ENCODE peak calls at places on chromosomes 11 and 22, in five cellular contexts. One of them, this sample, is unnamed.

GRCh38 chr11:76885390-76886097 is 24.8 kb downstream of the ACER3 start:
- DNase-seq in cardiac fibroblast: peak; percentile 79
- DNase-seq in mucosa of descending colon: no peak
- DNase-seq in Panc1: no peak
- DNase-seq in fibroblast of lung: peak; percentile 37
- DNase-seq in this sample: peak; percentile 60

GRCh38 chr11:403761-404431 is 9.9 kb downstream of the PKP3 start:
- DNase-seq in mucosa of descending colon: no peak
- DNase-seq in Panc1: no peak
- DNase-seq in fibroblast of lung: no peak
- DNase-seq in cardiac fibroblast: no peak
- DNase-seq in this sample: no peak

GRCh38 chr11:58334708-58335107 is 24.2 kb downstream of the OR5B17 start:
- DNase-seq in cardiac fibroblast: peak; percentile 97
- DNase-seq in fibroblast of lung: peak; percentile 56
- DNase-seq in mucosa of descending colon: no peak
- DNase-seq in Panc1: no peak
- DNase-seq in this sample: peak; percentile 89

GRCh38 chr11:134372961-134373360 is 39.1 kb downstream of the B3GAT1 start:
- DNase-seq in Panc1: no peak
- DNase-seq in cardiac fibroblast: no peak
- DNase-seq in mucosa of descending colon: peak; percentile 5
- DNase-seq in fibroblast of lung: no peak
- DNase-seq in this sample: no peak

GRCh38 chr11:117919326-117920275 is 9.6 kb downstream of the TMPRSS13 start:
- DNase-seq in mucosa of descending colon: no peak
- DNase-seq in Panc1: no peak
- DNase-seq in cardiac fibroblast: no peak
- DNase-seq in fibroblast of lung: no peak
- DNase-seq in this sample: peak; percentile 10

GRCh38 chr11:130427581-130428211 is 713 bp downstream of the ADAMTS8 start:
- DNase-seq in mucosa of descending colon: no peak
- DNase-seq in Panc1: no peak
- DNase-seq in fibroblast of lung: peak; percentile 9
- DNase-seq in cardiac fibroblast: no peak
- DNase-seq in this sample: no peak

GRCh38 chr11:130128626-130129025 is 31.0 kb upstream of the ST14 start:
- DNase-seq in Panc1: no peak
- DNase-seq in fibroblast of lung: no peak
- DNase-seq in mucosa of descending colon: no peak
- DNase-seq in cardiac fibroblast: no peak
- DNase-seq in this sample: no peak

GRCh38 chr11:69791266-69791665 is 16.1 kb upstream of the FGF4 start:
- DNase-seq in fibroblast of lung: peak; percentile 31
- DNase-seq in Panc1: no peak
- DNase-seq in mucosa of descending colon: no peak
- DNase-seq in cardiac fibroblast: peak; percentile 48
- DNase-seq in this sample: peak; percentile 26

GRCh38 chr22:21791635-21792625 is 56.3 kb upstream of the YPEL1 start:
- DNase-seq in Panc1: no peak
- DNase-seq in fibroblast of lung: peak; percentile 4
- DNase-seq in cardiac fibroblast: peak; percentile 36
- DNase-seq in mucosa of descending colon: no peak
- DNase-seq in this sample: peak; percentile 68

GRCh38 chr11:88411265-88411664 is 73.7 kb upstream of the CTSC start:
- DNase-seq in cardiac fibroblast: peak; percentile 84
- DNase-seq in mucosa of descending colon: no peak
- DNase-seq in Panc1: no peak
- DNase-seq in fibroblast of lung: peak; percentile 84
- DNase-seq in this sample: peak; percentile 90

GRCh38 chr22:50605349-50606074 is 4.9 kb downstream of the MAPK8IP2 start:
- DNase-seq in cardiac fibroblast: no peak
- DNase-seq in Panc1: no peak
- DNase-seq in fibroblast of lung: no peak
- DNase-seq in mucosa of descending colon: peak; percentile 19
- DNase-seq in this sample: no peak

GRCh38 chr11:17692006-17692405 is 27.4 kb upstream of the MYOD1 start:
- DNase-seq in Panc1: no peak
- DNase-seq in fibroblast of lung: no peak
- DNase-seq in cardiac fibroblast: no peak
- DNase-seq in mucosa of descending colon: no peak
- DNase-seq in this sample: no peak

GRCh38 chr11:36265793-36266628 is 23.2 kb downstream of the COMMD9 start:
- DNase-seq in cardiac fibroblast: peak; percentile 62
- DNase-seq in Panc1: no peak
- DNase-seq in mucosa of descending colon: peak; percentile 68
- DNase-seq in fibroblast of lung: peak; percentile 46
- DNase-seq in this sample: peak; percentile 51

GRCh38 chr11:119144825-119145476 is 3.9 kb upstream of the ABCG4 start:
- DNase-seq in fibroblast of lung: peak; percentile 72
- DNase-seq in mucosa of descending colon: peak; percentile 72
- DNase-seq in cardiac fibroblast: peak; percentile 75
- DNase-seq in Panc1: peak; percentile 52
- DNase-seq in this sample: peak; percentile 70

GRCh38 chr11:133833899-133834296 is 11.4 kb downstream of the SPATA19 start:
- DNase-seq in mucosa of descending colon: no peak
- DNase-seq in Panc1: no peak
- DNase-seq in cardiac fibroblast: no peak
- DNase-seq in fibroblast of lung: no peak
- DNase-seq in this sample: no peak

GRCh38 chr11:117144477-117145392 is 648 bp downstream of the PAFAH1B2 start:
- DNase-seq in fibroblast of lung: peak; percentile 73
- DNase-seq in Panc1: no peak
- DNase-seq in mucosa of descending colon: peak; percentile 79
- DNase-seq in cardiac fibroblast: peak; percentile 78
- DNase-seq in this sample: peak; percentile 73

GRCh38 chr11:62573006-62573591 is 592 bp downstream of the EEF1G start:
- DNase-seq in cardiac fibroblast: peak; percentile 37
- DNase-seq in Panc1: no peak
- DNase-seq in mucosa of descending colon: no peak
- DNase-seq in fibroblast of lung: no peak
- DNase-seq in this sample: no peak

GRCh38 chr11:61090092-61090491 is 12.2 kb upstream of the CD5 start:
- DNase-seq in fibroblast of lung: no peak
- DNase-seq in mucosa of descending colon: no peak
- DNase-seq in Panc1: no peak
- DNase-seq in cardiac fibroblast: no peak
- DNase-seq in this sample: no peak

GRCh38 chr22:45977003-45977395 is at the start of gene WNT7B:
- DNase-seq in mucosa of descending colon: peak; percentile 43
- DNase-seq in cardiac fibroblast: no peak
- DNase-seq in fibroblast of lung: no peak
- DNase-seq in Panc1: no peak
- DNase-seq in this sample: no peak

GRCh38 chr11:69198891-69199582 is 43.3 kb downstream of the SMIM38 start:
- DNase-seq in cardiac fibroblast: no peak
- DNase-seq in mucosa of descending colon: no peak
- DNase-seq in fibroblast of lung: no peak
- DNase-seq in Panc1: no peak
- DNase-seq in this sample: no peak

GRCh38 chr11:13260963-13261599 is 16.5 kb upstream of the BMAL1 start:
- DNase-seq in fibroblast of lung: peak; percentile 27
- DNase-seq in Panc1: no peak
- DNase-seq in mucosa of descending colon: no peak
- DNase-seq in cardiac fibroblast: peak; percentile 75
- DNase-seq in this sample: peak; percentile 66

GRCh38 chr22:36026741-36027140 is 1.9 kb downstream of the RBFOX2 start:
- DNase-seq in mucosa of descending colon: no peak
- DNase-seq in Panc1: no peak
- DNase-seq in cardiac fibroblast: peak; percentile 38
- DNase-seq in fibroblast of lung: peak; percentile 68
- DNase-seq in this sample: peak; percentile 59

GRCh38 chr11:13782395-13783080 is 114.1 kb downstream of the FAR1 start:
- DNase-seq in Panc1: no peak
- DNase-seq in fibroblast of lung: no peak
- DNase-seq in mucosa of descending colon: no peak
- DNase-seq in cardiac fibroblast: no peak
- DNase-seq in this sample: no peak

GRCh38 chr22:48711669-48712068 is 1116.0 kb downstream of the BRD1 start:
- DNase-seq in fibroblast of lung: no peak
- DNase-seq in mucosa of descending colon: no peak
- DNase-seq in cardiac fibroblast: no peak
- DNase-seq in Panc1: no peak
- DNase-seq in this sample: no peak

GRCh38 chr11:61369372-61370348 is 7.5 kb downstream of the TMEM138 start:
- DNase-seq in mucosa of descending colon: no peak
- DNase-seq in cardiac fibroblast: peak; percentile 78
- DNase-seq in fibroblast of lung: peak; percentile 93
- DNase-seq in Panc1: no peak
- DNase-seq in this sample: peak; percentile 98

GRCh38 chr11:107196732-107197131 is 178.5 kb upstream of the GUCY1A2 start:
- DNase-seq in fibroblast of lung: no peak
- DNase-seq in mucosa of descending colon: no peak
- DNase-seq in Panc1: no peak
- DNase-seq in cardiac fibroblast: no peak
- DNase-seq in this sample: no peak

GRCh38 chr22:48366591-48366990 is 1461.1 kb downstream of the BRD1 start:
- DNase-seq in cardiac fibroblast: no peak
- DNase-seq in fibroblast of lung: no peak
- DNase-seq in mucosa of descending colon: no peak
- DNase-seq in Panc1: no peak
- DNase-seq in this sample: no peak

GRCh38 chr11:120212259-120212888 is 1.5 kb downstream of the OAF start:
- DNase-seq in cardiac fibroblast: peak; percentile 25
- DNase-seq in fibroblast of lung: no peak
- DNase-seq in Panc1: no peak
- DNase-seq in mucosa of descending colon: peak; percentile 56
- DNase-seq in this sample: no peak

GRCh38 chr11:88293931-88294330 is 43.6 kb downstream of the CTSC start:
- DNase-seq in fibroblast of lung: peak; percentile 37
- DNase-seq in Panc1: no peak
- DNase-seq in cardiac fibroblast: peak; percentile 66
- DNase-seq in mucosa of descending colon: no peak
- DNase-seq in this sample: peak; percentile 65

DNA sequence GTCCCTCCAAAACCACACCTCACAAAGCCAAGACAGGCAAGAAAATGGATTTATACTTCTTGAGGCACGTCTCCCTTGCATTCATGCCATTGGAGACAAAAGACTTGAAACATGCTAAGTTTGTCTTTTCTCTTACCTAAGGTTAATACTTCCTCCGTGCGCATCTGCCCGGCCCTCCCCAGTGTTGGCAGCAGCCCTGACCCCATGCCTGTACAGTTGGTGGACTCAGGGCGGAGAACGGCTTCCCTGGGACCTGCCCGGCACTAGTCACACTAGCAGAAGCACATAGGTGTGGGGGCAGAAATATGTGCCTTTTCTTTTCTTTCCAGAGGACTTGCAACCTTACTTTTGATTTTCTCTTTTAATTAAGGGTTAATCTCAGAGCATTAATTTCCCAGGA is 45.2 kb upstream of the FLI1 start:
- DNase-seq in fibroblast of lung: no peak
- DNase-seq in Panc1: no peak
- DNase-seq in mucosa of descending colon: no peak
- DNase-seq in cardiac fibroblast: no peak
- DNase-seq in this sample: no peak
- H3K4me3 ChIP-seq in fibroblast of lung: no peak overlapping the region
- H3K4me3 ChIP-seq in Panc1: no peak overlapping the region
- H3K4me3 ChIP-seq in mucosa of descending colon: no peak overlapping the region
- H3K4me3 ChIP-seq in cardiac fibroblast: no peak overlapping the region
- H3K4me3 ChIP-seq in this sample: no peak overlapping the region

DNA sequence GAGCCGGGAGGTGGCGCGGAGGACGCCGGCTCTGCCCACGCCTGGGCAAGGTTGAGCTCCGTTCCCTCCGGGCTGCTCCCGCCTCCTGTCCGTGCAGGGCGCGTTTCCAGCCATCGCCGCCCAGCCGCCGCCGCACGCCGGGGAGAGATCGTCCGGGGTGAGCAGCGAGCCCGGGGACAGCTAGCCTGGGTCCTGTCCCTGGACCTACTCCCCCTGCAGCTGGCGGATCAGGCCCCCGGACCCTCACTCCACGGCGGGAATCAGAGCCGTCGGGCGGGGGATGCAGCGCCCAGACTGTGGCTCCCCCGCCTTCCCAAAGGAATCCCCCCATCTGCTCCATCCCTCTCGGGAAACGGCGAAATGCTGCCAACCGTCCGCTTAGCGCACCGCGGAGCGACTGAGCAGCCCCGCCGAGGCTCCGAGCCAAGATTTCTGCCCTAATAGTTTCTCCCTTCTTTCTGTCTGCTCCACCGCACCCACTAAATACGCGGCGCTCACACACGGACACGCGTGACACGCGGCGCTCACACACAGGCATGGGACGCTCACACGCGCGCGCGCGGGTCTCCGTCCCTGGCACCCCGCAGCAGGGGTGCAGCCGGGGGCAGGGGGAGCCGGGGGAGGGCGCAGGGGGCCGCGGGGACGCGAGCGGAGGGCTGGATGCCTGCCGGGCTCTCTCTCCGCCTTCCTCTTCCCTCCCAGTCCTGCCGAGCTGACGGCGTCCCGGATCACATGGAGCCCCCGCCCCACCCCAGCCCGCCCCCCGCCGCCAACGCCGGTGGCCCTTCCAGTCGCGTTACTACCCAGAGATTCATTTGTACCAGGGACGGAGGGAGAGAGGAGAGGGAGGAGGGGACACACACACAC is at the start of gene KCNJ5:
- DNase-seq in fibroblast of lung: no peak
- DNase-seq in cardiac fibroblast: no peak
- DNase-seq in mucosa of descending colon: peak; percentile 62
- DNase-seq in Panc1: no peak
- DNase-seq in this sample: no peak
- H3K4me3 ChIP-seq in fibroblast of lung: peak within 1 kb of the TSS; percentile 61
- H3K4me3 ChIP-seq in cardiac fibroblast: peak within 1 kb of the TSS; percentile 46
- H3K4me3 ChIP-seq in mucosa of descending colon: no peak within 1 kb of the TSS
- H3K4me3 ChIP-seq in Panc1: peak within 1 kb of the TSS; percentile 57
- H3K4me3 ChIP-seq in this sample: peak within 1 kb of the TSS; percentile 32

DNA sequence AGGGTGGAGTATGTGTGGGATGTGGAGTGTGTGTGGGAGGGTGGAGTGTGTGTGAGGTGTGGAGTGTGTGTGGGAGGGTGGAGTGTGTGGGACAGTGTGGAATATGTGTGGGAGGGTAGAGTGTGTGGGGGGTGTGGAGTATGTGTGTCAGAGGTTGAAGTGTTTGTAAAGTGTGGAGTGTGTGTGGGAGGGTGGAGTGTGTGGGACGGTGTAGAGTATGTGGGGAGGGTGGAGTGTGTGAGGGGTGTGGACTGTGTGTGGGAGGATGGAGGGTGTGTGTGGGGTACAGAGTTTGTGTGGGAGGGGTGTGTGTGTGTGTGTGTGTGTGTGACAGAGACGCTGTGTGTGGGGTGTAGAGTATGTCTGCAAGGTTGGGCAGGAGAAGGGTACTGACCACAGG is 355.5 kb downstream of the CADM1 start:
- DNase-seq in fibroblast of lung: no peak
- DNase-seq in mucosa of descending colon: no peak
- DNase-seq in cardiac fibroblast: no peak
- DNase-seq in Panc1: no peak
- DNase-seq in this sample: no peak
- H3K4me3 ChIP-seq in fibroblast of lung: no peak overlapping the region
- H3K4me3 ChIP-seq in mucosa of descending colon: no peak overlapping the region
- H3K4me3 ChIP-seq in cardiac fibroblast: no peak overlapping the region
- H3K4me3 ChIP-seq in Panc1: no peak overlapping the region
- H3K4me3 ChIP-seq in this sample: no peak overlapping the region

DNA sequence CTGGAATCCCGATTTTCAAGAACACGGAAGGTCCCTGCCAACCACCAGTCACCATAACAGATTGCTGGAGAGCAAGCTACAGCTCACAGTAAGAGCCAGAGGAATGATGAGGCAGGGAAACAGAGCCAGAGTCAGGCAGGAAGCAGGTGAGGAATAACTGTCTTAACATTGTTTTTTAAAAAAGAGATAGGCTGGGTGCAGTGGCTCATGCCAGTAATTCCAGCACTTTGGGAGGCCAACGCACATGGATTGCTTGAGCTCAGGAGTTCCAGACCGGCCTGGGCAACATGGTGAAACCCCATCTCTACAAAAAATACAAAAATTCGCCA is 13.5 kb upstream of the CASTOR1 start:
- DNase-seq in mucosa of descending colon: no peak
- DNase-seq in fibroblast of lung: no peak
- DNase-seq in Panc1: no peak
- DNase-seq in cardiac fibroblast: no peak
- DNase-seq in this sample: no peak
- H3K4me3 ChIP-seq in mucosa of descending colon: no peak overlapping the region
- H3K4me3 ChIP-seq in fibroblast of lung: no peak overlapping the region
- H3K4me3 ChIP-seq in Panc1: no peak overlapping the region
- H3K4me3 ChIP-seq in cardiac fibroblast: no peak overlapping the region
- H3K4me3 ChIP-seq in this sample: no peak overlapping the region

This sample was measured in fibroblast of mammary gland.